ENCODE peak calls at places on chromosome 3, in six cellular contexts. W is heart left ventricle, K is WERI-Rb-1, Y is body of pancreas, F is IMR-90, U is upper lobe of right lung. G is an unnamed sample.

GRCh38 chr3:111087924-111088469 is 16.4 kb downstream of the NECTIN3 start:
- DNase-seq in W (no peak), K (no peak), Y (no peak), F (no peak), U (no peak), G (no peak)

GRCh38 chr3:78580691-78581090 is 1187.1 kb downstream of the ROBO1 start:
- DNase-seq in W (no peak), K (no peak), Y (no peak), F (no peak), U (no peak), G (no peak)

GRCh38 chr3:133663569-133664313 is 2.0 kb upstream of the TOPBP1 start:
- DNase-seq in W (no peak), K (peak; percentile 47), Y (peak; percentile 32), F (peak; percentile 55), U (no peak), G (peak; percentile 48)

GRCh38 chr3:102336130-102336529 is 98.7 kb upstream of the ZPLD1 start:
- DNase-seq in W (no peak), K (no peak), Y (no peak), F (no peak), U (no peak), G (no peak)

GRCh38 chr3:172591876-172592771 is 68.9 kb upstream of the TNFSF10 start:
- DNase-seq in W (no peak), K (no peak), Y (no peak), F (peak; percentile 16), U (no peak), G (no peak)

GRCh38 chr3:52085883-52086282 is 29.5 kb upstream of the DUSP7 start:
- DNase-seq in W (no peak), K (no peak), Y (no peak), F (no peak), U (peak; percentile 58), G (peak; percentile 28)

GRCh38 chr3:120429921-120430361 is 20.9 kb downstream of the FSTL1 start:
- DNase-seq in W (no peak), K (no peak), Y (no peak), F (peak; percentile 78), U (no peak), G (no peak)

GRCh38 chr3:157175678-157176077 is 15.7 kb upstream of the CCNL1 start:
- DNase-seq in W (no peak), K (no peak), Y (peak; percentile 62), F (no peak), U (peak; percentile 70), G (peak; percentile 57)

GRCh38 chr3:100171211-100171700 is 57.0 kb upstream of the FILIP1L start:
- DNase-seq in W (no peak), K (no peak), Y (no peak), F (no peak), U (no peak), G (no peak)

GRCh38 chr3:110814170-110815007 is 257.2 kb upstream of the NECTIN3 start:
- DNase-seq in W (no peak), K (no peak), Y (no peak), F (peak; percentile 98), U (no peak), G (no peak)

GRCh38 chr3:120129041-120129440 is 34.8 kb upstream of the GSK3B start:
- DNase-seq in W (no peak), K (no peak), Y (no peak), F (no peak), U (no peak), G (no peak)

GRCh38 chr3:24156466-24156865 is 211.4 kb downstream of the NR1D2 start:
- DNase-seq in W (no peak), K (no peak), Y (no peak), F (peak; percentile 41), U (no peak), G (no peak)

GRCh38 chr3:131535131-131535530 is 32.4 kb upstream of the MRPL3 start:
- DNase-seq in W (no peak), K (no peak), Y (no peak), F (peak; percentile 16), U (no peak), G (no peak)

GRCh38 chr3:30760040-30760439 is 134.4 kb downstream of the GADL1 start:
- DNase-seq in W (no peak), K (no peak), Y (no peak), F (peak; percentile 37), U (no peak), G (no peak)

GRCh38 chr3:14369675-14370669 is 32.4 kb upstream of the SLC6A6 start:
- DNase-seq in W (no peak), K (peak; percentile 92), Y (peak; percentile 68), F (no peak), U (peak; percentile 77), G (no peak)

GRCh38 chr3:160804762-160805161 is 48.7 kb downstream of the PPM1L start:
- DNase-seq in W (peak; percentile 71), K (no peak), Y (peak; percentile 58), F (no peak), U (no peak), G (peak; percentile 60)

GRCh38 chr3:156601497-156601896 is 46.6 kb upstream of the SSR3 start:
- DNase-seq in W (no peak), K (no peak), Y (no peak), F (no peak), U (no peak), G (no peak)

GRCh38 chr3:58540176-58540863 is 3.3 kb upstream of the ACOX2 start:
- DNase-seq in W (no peak), K (no peak), Y (no peak), F (no peak), U (no peak), G (peak; percentile 46)

GRCh38 chr3:166444756-166445155 is 607.5 kb upstream of the BCHE start:
- DNase-seq in W (no peak), K (no peak), Y (no peak), F (peak; percentile 1), U (peak; percentile 48), G (no peak)

GRCh38 chr3:125236331-125236903 is 23.9 kb upstream of the SLC12A8 start:
- DNase-seq in W (no peak), K (no peak), Y (no peak), F (no peak), U (peak; percentile 71), G (no peak)

GRCh38 chr3:36166477-36166876 is 213.8 kb upstream of the STAC start:
- DNase-seq in W (no peak), K (no peak), Y (no peak), F (no peak), U (no peak), G (no peak)

GRCh38 chr3:16511561-16512434 is 1.7 kb downstream of the RFTN1 start:
- DNase-seq in W (peak; percentile 64), K (no peak), Y (peak; percentile 36), F (peak; percentile 92), U (no peak), G (peak; percentile 49)
- TF ChIP-seq CTCF in W (no peak), K (no peak), Y (no peak), F (peak; percentile 3), U (no peak), G (no peak)

DNA sequence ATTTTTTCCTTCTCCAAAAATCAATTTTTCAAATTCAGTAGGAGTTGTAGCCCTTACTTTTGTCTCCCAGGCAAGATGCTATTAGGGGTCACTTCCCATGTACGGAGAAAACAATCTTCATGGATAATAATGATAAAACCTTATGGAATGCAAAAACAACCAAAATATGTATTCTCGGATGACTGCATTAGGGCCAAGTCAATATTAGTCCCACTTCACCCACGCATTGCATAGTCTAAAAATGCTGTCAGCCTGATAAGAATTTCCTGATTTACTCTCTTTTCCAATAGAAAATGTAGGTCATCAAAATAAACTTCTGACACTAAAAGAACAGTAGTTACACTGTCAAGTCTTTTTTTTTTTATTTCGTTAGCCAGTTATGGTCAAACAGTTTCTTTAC is 2.7 kb downstream of the VGLL3 start:
- DNase-seq in W (no peak), K (no peak), Y (no peak), F (peak; percentile 94), U (no peak), G (no peak)
- H3K27ac ChIP-seq in W (peak overlapping the region; percentile 88), K (no peak overlapping the region), Y (no peak overlapping the region), F (no peak overlapping the region), U (no peak overlapping the region), G (no peak overlapping the region)

GRCh38 chr3:139288266-139288821 is 55.5 kb upstream of the MRPS22 start:
- DNase-seq in W (peak; percentile 63), K (no peak), Y (peak; percentile 79), F (no peak), U (peak; percentile 58), G (peak; percentile 23)
- TF ChIP-seq CTCF in W (no peak), K (peak; percentile 30), Y (no peak), F (peak; percentile 21), U (no peak), G (no peak)

GRCh38 chr3:127706785-127707351 is 34.1 kb downstream of the ABTB1 start:
- DNase-seq in W (no peak), K (no peak), Y (no peak), F (no peak), U (peak; percentile 57), G (peak; percentile 36)
- H3K27ac ChIP-seq in W (peak overlapping the region; percentile 74), K (peak overlapping the region; percentile 54), Y (no peak overlapping the region), F (no peak overlapping the region), U (peak overlapping the region; percentile 17), G (no peak overlapping the region)

DNA sequence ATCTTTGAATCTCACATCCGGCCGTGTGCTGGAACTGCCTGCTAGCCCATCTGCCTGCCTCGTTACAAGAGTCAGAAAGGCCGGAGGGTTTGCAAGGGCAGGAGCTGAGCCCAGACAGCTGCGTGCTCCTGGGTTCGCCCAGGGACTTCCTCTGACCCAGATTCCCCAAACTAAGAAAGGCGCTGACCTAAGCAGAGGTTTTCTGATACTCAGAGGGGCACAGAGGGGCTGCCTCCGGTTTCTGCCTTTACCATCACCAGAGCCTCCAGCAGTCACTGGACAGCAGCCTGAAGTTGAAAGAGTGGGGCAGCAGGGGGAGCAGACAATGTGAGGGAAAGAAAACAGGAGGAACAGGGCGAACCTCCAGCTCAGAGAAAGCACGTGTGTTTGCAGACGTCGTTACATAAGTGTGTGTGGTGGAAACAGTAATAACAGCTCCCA is 33.4 kb upstream of the RAD18 start:
- DNase-seq in W (peak; percentile 65), K (no peak), Y (peak; percentile 67), F (peak; percentile 39), U (no peak), G (no peak)
- TF ChIP-seq CTCF in W (peak; percentile 39), K (no peak), Y (no peak), F (peak; percentile 16), U (no peak), G (no peak)

DNA sequence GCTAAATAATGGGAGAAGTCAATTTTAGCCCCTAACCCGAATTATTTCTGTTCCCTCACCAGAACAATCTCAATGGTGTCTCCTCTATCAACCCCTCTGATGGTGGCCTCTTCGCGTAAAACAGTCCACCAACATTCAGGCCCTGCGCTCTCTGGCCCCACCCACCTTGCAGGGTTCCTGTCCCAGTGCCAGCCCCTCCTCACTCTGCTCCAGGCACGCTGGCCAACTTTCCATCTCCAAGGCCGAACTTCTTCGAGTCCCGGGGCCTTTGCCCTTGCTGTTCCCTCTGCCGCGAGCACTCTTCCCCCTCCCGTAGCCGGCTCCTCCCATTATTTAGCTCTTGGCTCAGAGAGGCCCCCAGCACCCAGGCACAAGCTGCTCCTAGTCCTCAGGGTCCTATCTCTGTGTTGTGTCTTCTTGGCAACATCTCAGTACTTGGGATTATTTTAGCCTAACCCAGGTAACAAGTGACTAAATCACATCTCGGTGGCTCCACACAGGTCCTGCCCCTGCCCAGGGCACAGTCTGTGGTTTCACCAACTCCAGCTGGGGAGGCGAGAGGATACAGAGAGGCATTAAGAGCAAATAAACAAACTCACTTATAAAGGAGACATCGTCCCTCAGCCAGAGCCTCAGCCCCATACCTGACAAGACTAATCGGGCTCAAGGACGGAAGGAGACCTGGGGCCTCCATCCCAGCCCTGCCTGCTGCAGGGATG is 19.6 kb upstream of the IQSEC1 start:
- DNase-seq in W (peak; percentile 71), K (no peak), Y (peak; percentile 82), F (no peak), U (no peak), G (peak; percentile 37)
- H3K27ac ChIP-seq in W (no peak overlapping the region), K (peak overlapping the region; percentile 23), Y (peak overlapping the region; percentile 10), F (no peak overlapping the region), U (no peak overlapping the region), G (no peak overlapping the region)

GRCh38 chr3:56048333-56048732 is 419.9 kb downstream of the ERC2 start:
- DNase-seq in W (no peak), K (no peak), Y (no peak), F (no peak), U (no peak), G (no peak)

GRCh38 chr3:56042326-56042951 is 425.8 kb downstream of the ERC2 start:
- DNase-seq in W (no peak), K (no peak), Y (no peak), F (peak; percentile 61), U (no peak), G (no peak)
- TF ChIP-seq CTCF in W (peak; percentile 54), K (peak; percentile 47), Y (peak; percentile 31), F (peak; percentile 58), U (peak; percentile 45), G (peak; percentile 31)

G was measured in right lobe of liver.